ENCODE peak calls at places on chromosome 11, in four cellular contexts. One of them, this sample, is unnamed.

GRCh38 chr11:30635401-30635989 is 49.3 kb upstream of the MPPED2 start:
- DNase-seq in dorsolateral prefrontal cortex: peak
- DNase-seq in breast epithelium: no peak
- DNase-seq in HFF-Myc: no peak
- DNase-seq in this sample: peak

GRCh38 chr11:330694-331314 is 10.1 kb upstream of the IFITM3 start:
- DNase-seq in dorsolateral prefrontal cortex: no peak
- DNase-seq in breast epithelium: no peak
- DNase-seq in HFF-Myc: no peak
- DNase-seq in this sample: no peak

GRCh38 chr11:123653997-123654565 is 343 bp downstream of the SCN3B start:
- DNase-seq in dorsolateral prefrontal cortex: no peak
- DNase-seq in breast epithelium: peak
- DNase-seq in HFF-Myc: no peak
- DNase-seq in this sample: no peak

GRCh38 chr11:92550411-92550810 is 325.8 kb downstream of the FAT3 start:
- DNase-seq in dorsolateral prefrontal cortex: no peak
- DNase-seq in breast epithelium: no peak
- DNase-seq in HFF-Myc: no peak
- DNase-seq in this sample: no peak

GRCh38 chr11:95078526-95078925 is 11.1 kb upstream of the ENDOD1 start:
- DNase-seq in dorsolateral prefrontal cortex: no peak
- DNase-seq in breast epithelium: no peak
- DNase-seq in HFF-Myc: no peak
- DNase-seq in this sample: no peak

GRCh38 chr11:125389339-125390166 is 106.5 kb downstream of the FEZ1 start:
- DNase-seq in dorsolateral prefrontal cortex: no peak
- DNase-seq in breast epithelium: no peak
- DNase-seq in HFF-Myc: no peak
- DNase-seq in this sample: no peak

GRCh38 chr11:21460082-21460481 is 732.8 kb upstream of the ANO5 start:
- DNase-seq in dorsolateral prefrontal cortex: no peak
- DNase-seq in breast epithelium: no peak
- DNase-seq in HFF-Myc: no peak
- DNase-seq in this sample: peak

GRCh38 chr11:12287009-12287373 is 90.4 kb upstream of the PARVA start:
- DNase-seq in dorsolateral prefrontal cortex: no peak
- DNase-seq in breast epithelium: no peak
- DNase-seq in HFF-Myc: peak
- DNase-seq in this sample: peak

GRCh38 chr11:133955091-133955846 is 1.5 kb downstream of the IGSF9B start:
- DNase-seq in dorsolateral prefrontal cortex: peak
- DNase-seq in breast epithelium: no peak
- DNase-seq in HFF-Myc: no peak
- DNase-seq in this sample: no peak

GRCh38 chr11:108895579-108896480 is 231.0 kb downstream of the DDX10 start:
- DNase-seq in dorsolateral prefrontal cortex: no peak
- DNase-seq in breast epithelium: no peak
- DNase-seq in HFF-Myc: peak
- DNase-seq in this sample: no peak

GRCh38 chr11:96154802-96155520 is 188.0 kb downstream of the MAML2 start:
- DNase-seq in dorsolateral prefrontal cortex: no peak
- DNase-seq in breast epithelium: no peak
- DNase-seq in HFF-Myc: no peak
- DNase-seq in this sample: no peak

GRCh38 chr11:1868636-1869291 is 15.9 kb downstream of the LSP1 start:
- DNase-seq in dorsolateral prefrontal cortex: no peak
- DNase-seq in breast epithelium: no peak
- DNase-seq in HFF-Myc: no peak
- DNase-seq in this sample: no peak

GRCh38 chr11:134486106-134486505 is 74.1 kb upstream of the B3GAT1 start:
- DNase-seq in dorsolateral prefrontal cortex: no peak
- DNase-seq in breast epithelium: no peak
- DNase-seq in HFF-Myc: no peak
- DNase-seq in this sample: no peak

GRCh38 chr11:94638278-94638901 is 71.2 kb downstream of the PIWIL4 start:
- DNase-seq in dorsolateral prefrontal cortex: no peak
- DNase-seq in breast epithelium: no peak
- DNase-seq in HFF-Myc: no peak
- DNase-seq in this sample: no peak

GRCh38 chr11:31817621-31818493 is 6.7 kb upstream of the PAX6 start:
- DNase-seq in dorsolateral prefrontal cortex: no peak
- DNase-seq in breast epithelium: no peak
- DNase-seq in HFF-Myc: no peak
- DNase-seq in this sample: no peak

GRCh38 chr11:7622731-7623130 is 50.6 kb downstream of the CYB5R2 start:
- DNase-seq in dorsolateral prefrontal cortex: no peak
- DNase-seq in breast epithelium: no peak
- DNase-seq in HFF-Myc: no peak
- DNase-seq in this sample: no peak

GRCh38 chr11:7621090-7621489 is 52.2 kb downstream of the CYB5R2 start:
- DNase-seq in dorsolateral prefrontal cortex: no peak
- DNase-seq in breast epithelium: no peak
- DNase-seq in HFF-Myc: no peak
- DNase-seq in this sample: no peak

GRCh38 chr11:7617032-7617431 is 56.3 kb downstream of the CYB5R2 start:
- DNase-seq in dorsolateral prefrontal cortex: no peak
- DNase-seq in breast epithelium: no peak
- DNase-seq in HFF-Myc: no peak
- DNase-seq in this sample: no peak

GRCh38 chr11:7621554-7621953 is 51.7 kb downstream of the CYB5R2 start:
- DNase-seq in dorsolateral prefrontal cortex: no peak
- DNase-seq in breast epithelium: no peak
- DNase-seq in HFF-Myc: no peak
- DNase-seq in this sample: no peak
- H3K4me3 ChIP-seq in dorsolateral prefrontal cortex: no peak
- H3K4me3 ChIP-seq in breast epithelium: no peak
- H3K4me3 ChIP-seq in HFF-Myc: no peak
- H3K4me3 ChIP-seq in this sample: no peak

DNA sequence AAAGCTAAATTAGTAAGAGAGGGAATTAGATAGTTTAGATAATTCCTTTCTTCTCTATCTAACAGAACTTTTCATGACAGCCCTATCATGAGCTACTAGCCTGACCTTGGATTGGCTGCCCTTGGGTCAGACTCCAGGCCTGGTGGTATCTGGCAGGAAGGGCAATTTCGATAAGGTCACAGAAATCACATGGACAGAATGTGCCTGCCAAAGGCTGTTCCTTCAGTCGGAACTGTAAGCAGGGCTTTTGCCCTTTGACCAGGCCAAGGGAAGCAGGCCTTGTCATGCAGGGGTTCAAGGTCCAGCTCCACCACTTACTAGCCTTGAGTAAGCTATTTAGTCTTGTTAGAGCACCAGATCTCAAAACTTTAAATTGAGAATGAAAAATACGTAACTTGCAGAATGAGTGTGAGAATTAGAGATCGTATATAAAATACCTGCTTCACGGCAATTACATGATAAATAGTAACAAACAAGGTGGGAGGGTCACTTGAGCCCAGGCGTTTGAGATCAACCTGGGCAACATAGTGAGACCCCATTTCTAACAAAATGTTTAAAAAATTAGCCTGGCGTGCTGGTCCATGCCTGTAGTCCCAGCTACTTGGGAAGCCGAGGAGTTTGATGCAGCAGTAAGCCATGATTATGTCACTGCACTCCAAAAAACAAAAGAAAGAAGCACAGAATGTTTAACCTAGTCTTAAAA is 60.8 kb upstream of the SC5D start:
- DNase-seq in dorsolateral prefrontal cortex: no peak
- DNase-seq in breast epithelium: no peak
- DNase-seq in HFF-Myc: no peak
- DNase-seq in this sample: no peak
- TF ChIP-seq CTCF in dorsolateral prefrontal cortex: no peak
- TF ChIP-seq CTCF in breast epithelium: no peak
- TF ChIP-seq CTCF in HFF-Myc: no peak
- TF ChIP-seq CTCF in this sample: no peak

DNA sequence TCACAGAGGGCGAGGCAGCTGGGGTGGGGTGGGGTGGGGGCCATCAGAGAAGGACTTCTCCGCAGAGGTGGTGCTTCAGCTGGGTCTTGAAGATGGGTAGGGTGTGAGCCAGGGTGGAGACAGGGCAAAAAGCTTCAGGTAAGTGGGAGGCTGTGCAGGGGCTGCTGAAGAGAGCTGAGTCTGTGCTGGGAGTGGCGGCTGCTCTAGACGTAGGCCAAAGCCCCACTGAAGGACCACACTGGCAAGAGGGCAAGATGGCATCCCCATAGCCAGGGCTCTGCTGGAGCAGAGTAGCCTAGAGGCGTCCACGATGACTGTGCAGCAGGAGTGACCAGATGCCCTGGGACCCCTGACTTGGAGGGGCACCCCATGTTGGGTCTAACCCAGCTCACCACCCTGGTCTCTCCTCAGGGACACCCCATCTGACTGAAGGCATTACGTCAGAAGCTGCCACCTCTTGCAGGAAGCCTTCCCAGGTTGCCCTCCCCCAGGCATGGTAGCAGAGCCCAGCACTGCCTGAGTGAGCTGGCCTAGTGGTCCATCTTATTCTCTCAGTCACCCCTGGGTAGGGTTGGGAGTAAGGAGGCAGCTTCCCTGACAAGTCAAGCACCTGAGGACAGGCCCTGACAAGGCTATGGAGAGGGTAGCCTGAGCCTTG is 32.9 kb downstream of the TPBGL start:
- DNase-seq in dorsolateral prefrontal cortex: peak
- DNase-seq in breast epithelium: no peak
- DNase-seq in HFF-Myc: no peak
- DNase-seq in this sample: no peak
- H3K4me3 ChIP-seq in dorsolateral prefrontal cortex: no peak
- H3K4me3 ChIP-seq in breast epithelium: no peak
- H3K4me3 ChIP-seq in HFF-Myc: no peak
- H3K4me3 ChIP-seq in this sample: no peak

DNA sequence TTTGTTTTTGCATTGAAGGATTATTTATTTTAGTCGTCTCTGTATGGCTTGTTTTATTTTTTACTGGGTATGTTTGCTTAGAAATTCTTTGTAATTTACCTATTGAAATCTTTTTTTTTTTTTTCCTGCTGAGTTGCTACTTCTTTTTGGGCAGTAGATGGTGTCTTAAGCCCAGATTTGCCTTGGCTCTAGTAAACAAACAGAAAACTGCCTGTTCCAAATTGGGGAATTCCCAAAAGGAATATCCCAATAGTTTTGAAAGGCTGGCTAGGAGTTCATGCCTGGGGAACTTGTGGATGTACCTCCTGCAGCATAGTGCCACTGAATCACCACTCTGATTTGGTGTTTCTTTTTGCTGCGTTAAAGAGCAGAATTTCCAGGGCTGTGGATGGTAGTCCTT is 17.7 kb downstream of the PAMR1 start:
- DNase-seq in dorsolateral prefrontal cortex: no peak
- DNase-seq in breast epithelium: no peak
- DNase-seq in HFF-Myc: no peak
- DNase-seq in this sample: no peak
- TF ChIP-seq CTCF in dorsolateral prefrontal cortex: no peak
- TF ChIP-seq CTCF in breast epithelium: no peak
- TF ChIP-seq CTCF in HFF-Myc: no peak
- TF ChIP-seq CTCF in this sample: no peak

GRCh38 chr11:59556883-59557205 is 45.5 kb downstream of the OR4D9 start:
- DNase-seq in dorsolateral prefrontal cortex: no peak
- DNase-seq in breast epithelium: no peak
- DNase-seq in HFF-Myc: no peak
- DNase-seq in this sample: no peak
- H3K4me3 ChIP-seq in dorsolateral prefrontal cortex: no peak
- H3K4me3 ChIP-seq in breast epithelium: no peak
- H3K4me3 ChIP-seq in HFF-Myc: peak
- H3K4me3 ChIP-seq in this sample: peak